ENCODE peak calls at places on chromosomes 1 and 21, in eight cellular contexts. One of them, this sample, is unnamed.

GRCh38 chr1:55140546-55140983 is 74.6 kb downstream of the USP24 start:
- DNase-seq in HEK293T: peak; percentile 86
- DNase-seq in anterior cingulate cortex: no peak
- DNase-seq in activated T-cell treated with anti-CD3 and anti-CD28 coated beads for 24 hours: peak; percentile 69
- DNase-seq in EL: peak; percentile 91
- DNase-seq in type B pancreatic cell: no peak
- DNase-seq in astrocyte: peak; percentile 86
- DNase-seq in stimulated activated CD4-positive, alpha-beta T cell treated with anti-CD3 and anti-CD28 coated beads, Interleukin-15, amount 100 ng/mL, for 1 hour: peak; percentile 4
- DNase-seq in this sample: peak; percentile 58

GRCh38 chr1:8083739-8084484 is 57.8 kb upstream of the ERRFI1 start:
- DNase-seq in HEK293T: no peak
- DNase-seq in anterior cingulate cortex: no peak
- DNase-seq in activated T-cell treated with anti-CD3 and anti-CD28 coated beads for 24 hours: no peak
- DNase-seq in EL: peak; percentile 56
- DNase-seq in type B pancreatic cell: no peak
- DNase-seq in astrocyte: peak; percentile 64
- DNase-seq in stimulated activated CD4-positive, alpha-beta T cell treated with anti-CD3 and anti-CD28 coated beads, Interleukin-15, amount 100 ng/mL, for 1 hour: no peak
- DNase-seq in this sample: no peak

GRCh38 chr1:12161662-12162458 is 4.9 kb upstream of the TNFRSF1B start:
- DNase-seq in HEK293T: peak; percentile 49
- DNase-seq in anterior cingulate cortex: no peak
- DNase-seq in activated T-cell treated with anti-CD3 and anti-CD28 coated beads for 24 hours: peak; percentile 68
- DNase-seq in EL: peak; percentile 96
- DNase-seq in type B pancreatic cell: no peak
- DNase-seq in astrocyte: peak; percentile 84
- DNase-seq in stimulated activated CD4-positive, alpha-beta T cell treated with anti-CD3 and anti-CD28 coated beads, Interleukin-15, amount 100 ng/mL, for 1 hour: peak; percentile 46
- DNase-seq in this sample: peak; percentile 42

GRCh38 chr1:159005676-159006075 is 4.0 kb upstream of the IFI16 start:
- DNase-seq in HEK293T: no peak
- DNase-seq in anterior cingulate cortex: no peak
- DNase-seq in activated T-cell treated with anti-CD3 and anti-CD28 coated beads for 24 hours: no peak
- DNase-seq in EL: no peak
- DNase-seq in type B pancreatic cell: no peak
- DNase-seq in astrocyte: peak; percentile 37
- DNase-seq in stimulated activated CD4-positive, alpha-beta T cell treated with anti-CD3 and anti-CD28 coated beads, Interleukin-15, amount 100 ng/mL, for 1 hour: no peak
- DNase-seq in this sample: no peak

GRCh38 chr21:42836767-42837301 is 42.5 kb downstream of the WDR4 start:
- DNase-seq in HEK293T: no peak
- DNase-seq in anterior cingulate cortex: no peak
- DNase-seq in activated T-cell treated with anti-CD3 and anti-CD28 coated beads for 24 hours: no peak
- DNase-seq in EL: no peak
- DNase-seq in type B pancreatic cell: peak; percentile 65
- DNase-seq in astrocyte: no peak
- DNase-seq in stimulated activated CD4-positive, alpha-beta T cell treated with anti-CD3 and anti-CD28 coated beads, Interleukin-15, amount 100 ng/mL, for 1 hour: no peak
- DNase-seq in this sample: no peak

GRCh38 chr1:209485167-209485566 is 98.3 kb upstream of the CAMK1G start:
- DNase-seq in HEK293T: no peak
- DNase-seq in anterior cingulate cortex: no peak
- DNase-seq in activated T-cell treated with anti-CD3 and anti-CD28 coated beads for 24 hours: no peak
- DNase-seq in EL: peak; percentile 75
- DNase-seq in type B pancreatic cell: no peak
- DNase-seq in astrocyte: peak; percentile 45
- DNase-seq in stimulated activated CD4-positive, alpha-beta T cell treated with anti-CD3 and anti-CD28 coated beads, Interleukin-15, amount 100 ng/mL, for 1 hour: no peak
- DNase-seq in this sample: no peak

GRCh38 chr1:9389969-9390368 is 97.3 kb downstream of the SPSB1 start:
- DNase-seq in HEK293T: no peak
- DNase-seq in anterior cingulate cortex: no peak
- DNase-seq in activated T-cell treated with anti-CD3 and anti-CD28 coated beads for 24 hours: no peak
- DNase-seq in EL: no peak
- DNase-seq in type B pancreatic cell: no peak
- DNase-seq in astrocyte: no peak
- DNase-seq in stimulated activated CD4-positive, alpha-beta T cell treated with anti-CD3 and anti-CD28 coated beads, Interleukin-15, amount 100 ng/mL, for 1 hour: no peak
- DNase-seq in this sample: no peak

GRCh38 chr1:223421025-223421424 is 27.8 kb downstream of the CCDC185 start:
- DNase-seq in HEK293T: no peak
- DNase-seq in anterior cingulate cortex: no peak
- DNase-seq in activated T-cell treated with anti-CD3 and anti-CD28 coated beads for 24 hours: no peak
- DNase-seq in EL: no peak
- DNase-seq in type B pancreatic cell: no peak
- DNase-seq in astrocyte: no peak
- DNase-seq in stimulated activated CD4-positive, alpha-beta T cell treated with anti-CD3 and anti-CD28 coated beads, Interleukin-15, amount 100 ng/mL, for 1 hour: no peak
- DNase-seq in this sample: no peak

GRCh38 chr1:159712080-159712479 is 2.3 kb downstream of the CRP start:
- DNase-seq in HEK293T: no peak
- DNase-seq in anterior cingulate cortex: no peak
- DNase-seq in activated T-cell treated with anti-CD3 and anti-CD28 coated beads for 24 hours: no peak
- DNase-seq in EL: no peak
- DNase-seq in type B pancreatic cell: no peak
- DNase-seq in astrocyte: no peak
- DNase-seq in stimulated activated CD4-positive, alpha-beta T cell treated with anti-CD3 and anti-CD28 coated beads, Interleukin-15, amount 100 ng/mL, for 1 hour: no peak
- DNase-seq in this sample: no peak

GRCh38 chr1:28450561-28450960 is 55.3 kb upstream of the RCC1 start:
- DNase-seq in HEK293T: no peak
- DNase-seq in anterior cingulate cortex: no peak
- DNase-seq in activated T-cell treated with anti-CD3 and anti-CD28 coated beads for 24 hours: no peak
- DNase-seq in EL: no peak
- DNase-seq in type B pancreatic cell: no peak
- DNase-seq in astrocyte: no peak
- DNase-seq in stimulated activated CD4-positive, alpha-beta T cell treated with anti-CD3 and anti-CD28 coated beads, Interleukin-15, amount 100 ng/mL, for 1 hour: no peak
- DNase-seq in this sample: no peak

GRCh38 chr1:145716641-145717061 is 2.6 kb upstream of the CD160 start:
- DNase-seq in HEK293T: no peak
- DNase-seq in anterior cingulate cortex: no peak
- DNase-seq in activated T-cell treated with anti-CD3 and anti-CD28 coated beads for 24 hours: no peak
- DNase-seq in EL: peak; percentile 63
- DNase-seq in type B pancreatic cell: no peak
- DNase-seq in astrocyte: no peak
- DNase-seq in stimulated activated CD4-positive, alpha-beta T cell treated with anti-CD3 and anti-CD28 coated beads, Interleukin-15, amount 100 ng/mL, for 1 hour: no peak
- DNase-seq in this sample: no peak

GRCh38 chr1:8039065-8039464 is 13.0 kb upstream of the ERRFI1 start:
- DNase-seq in HEK293T: no peak
- DNase-seq in anterior cingulate cortex: no peak
- DNase-seq in activated T-cell treated with anti-CD3 and anti-CD28 coated beads for 24 hours: no peak
- DNase-seq in EL: no peak
- DNase-seq in type B pancreatic cell: no peak
- DNase-seq in astrocyte: no peak
- DNase-seq in stimulated activated CD4-positive, alpha-beta T cell treated with anti-CD3 and anti-CD28 coated beads, Interleukin-15, amount 100 ng/mL, for 1 hour: no peak
- DNase-seq in this sample: no peak

GRCh38 chr1:218676991-218677390 is 331.9 kb downstream of the TGFB2 start:
- DNase-seq in HEK293T: no peak
- DNase-seq in anterior cingulate cortex: no peak
- DNase-seq in activated T-cell treated with anti-CD3 and anti-CD28 coated beads for 24 hours: no peak
- DNase-seq in EL: no peak
- DNase-seq in type B pancreatic cell: no peak
- DNase-seq in astrocyte: no peak
- DNase-seq in stimulated activated CD4-positive, alpha-beta T cell treated with anti-CD3 and anti-CD28 coated beads, Interleukin-15, amount 100 ng/mL, for 1 hour: no peak
- DNase-seq in this sample: no peak

GRCh38 chr1:10935241-10935640 is 77.2 kb upstream of the TARDBP start:
- DNase-seq in HEK293T: no peak
- DNase-seq in anterior cingulate cortex: no peak
- DNase-seq in activated T-cell treated with anti-CD3 and anti-CD28 coated beads for 24 hours: no peak
- DNase-seq in EL: no peak
- DNase-seq in type B pancreatic cell: no peak
- DNase-seq in astrocyte: no peak
- DNase-seq in stimulated activated CD4-positive, alpha-beta T cell treated with anti-CD3 and anti-CD28 coated beads, Interleukin-15, amount 100 ng/mL, for 1 hour: no peak
- DNase-seq in this sample: no peak

GRCh38 chr1:85707267-85707989 is 805 bp downstream of the ZNHIT6 start:
- DNase-seq in HEK293T: no peak
- DNase-seq in anterior cingulate cortex: no peak
- DNase-seq in activated T-cell treated with anti-CD3 and anti-CD28 coated beads for 24 hours: no peak
- DNase-seq in EL: peak; percentile 2
- DNase-seq in type B pancreatic cell: no peak
- DNase-seq in astrocyte: no peak
- DNase-seq in stimulated activated CD4-positive, alpha-beta T cell treated with anti-CD3 and anti-CD28 coated beads, Interleukin-15, amount 100 ng/mL, for 1 hour: no peak
- DNase-seq in this sample: no peak

GRCh38 chr1:203227684-203228083 is 1.8 kb downstream of the CHIT1 start:
- DNase-seq in HEK293T: no peak
- DNase-seq in anterior cingulate cortex: no peak
- DNase-seq in activated T-cell treated with anti-CD3 and anti-CD28 coated beads for 24 hours: no peak
- DNase-seq in EL: no peak
- DNase-seq in type B pancreatic cell: no peak
- DNase-seq in astrocyte: no peak
- DNase-seq in stimulated activated CD4-positive, alpha-beta T cell treated with anti-CD3 and anti-CD28 coated beads, Interleukin-15, amount 100 ng/mL, for 1 hour: no peak
- DNase-seq in this sample: no peak

GRCh38 chr1:36198641-36199040 is 25.6 kb upstream of the THRAP3 start:
- DNase-seq in HEK293T: no peak
- DNase-seq in anterior cingulate cortex: no peak
- DNase-seq in activated T-cell treated with anti-CD3 and anti-CD28 coated beads for 24 hours: no peak
- DNase-seq in EL: no peak
- DNase-seq in type B pancreatic cell: no peak
- DNase-seq in astrocyte: no peak
- DNase-seq in stimulated activated CD4-positive, alpha-beta T cell treated with anti-CD3 and anti-CD28 coated beads, Interleukin-15, amount 100 ng/mL, for 1 hour: no peak
- DNase-seq in this sample: no peak

GRCh38 chr1:160768295-160768657 is 27.7 kb upstream of the LY9 start:
- DNase-seq in HEK293T: peak; percentile 56
- DNase-seq in anterior cingulate cortex: no peak
- DNase-seq in activated T-cell treated with anti-CD3 and anti-CD28 coated beads for 24 hours: peak; percentile 77
- DNase-seq in EL: peak; percentile 50
- DNase-seq in type B pancreatic cell: no peak
- DNase-seq in astrocyte: no peak
- DNase-seq in stimulated activated CD4-positive, alpha-beta T cell treated with anti-CD3 and anti-CD28 coated beads, Interleukin-15, amount 100 ng/mL, for 1 hour: peak; percentile 70
- DNase-seq in this sample: peak; percentile 76

GRCh38 chr1:111221633-111222286 is 5.8 kb upstream of the CHI3L2 start:
- DNase-seq in HEK293T: no peak
- DNase-seq in anterior cingulate cortex: no peak
- DNase-seq in activated T-cell treated with anti-CD3 and anti-CD28 coated beads for 24 hours: no peak
- DNase-seq in EL: peak; percentile 15
- DNase-seq in type B pancreatic cell: no peak
- DNase-seq in astrocyte: peak; percentile 25
- DNase-seq in stimulated activated CD4-positive, alpha-beta T cell treated with anti-CD3 and anti-CD28 coated beads, Interleukin-15, amount 100 ng/mL, for 1 hour: no peak
- DNase-seq in this sample: no peak

GRCh38 chr1:33258788-33259274 is 2.5 kb downstream of the ZNF362 start:
- DNase-seq in HEK293T: no peak
- DNase-seq in anterior cingulate cortex: no peak
- DNase-seq in activated T-cell treated with anti-CD3 and anti-CD28 coated beads for 24 hours: no peak
- DNase-seq in EL: no peak
- DNase-seq in type B pancreatic cell: no peak
- DNase-seq in astrocyte: no peak
- DNase-seq in stimulated activated CD4-positive, alpha-beta T cell treated with anti-CD3 and anti-CD28 coated beads, Interleukin-15, amount 100 ng/mL, for 1 hour: no peak
- DNase-seq in this sample: no peak

GRCh38 chr1:119974013-119974412 is 77.7 kb upstream of the ADAM30 start:
- DNase-seq in HEK293T: no peak
- DNase-seq in anterior cingulate cortex: no peak
- DNase-seq in activated T-cell treated with anti-CD3 and anti-CD28 coated beads for 24 hours: no peak
- DNase-seq in EL: no peak
- DNase-seq in type B pancreatic cell: no peak
- DNase-seq in astrocyte: no peak
- DNase-seq in stimulated activated CD4-positive, alpha-beta T cell treated with anti-CD3 and anti-CD28 coated beads, Interleukin-15, amount 100 ng/mL, for 1 hour: no peak
- DNase-seq in this sample: no peak

GRCh38 chr1:161803181-161803580 is 37.1 kb downstream of the ATF6 start:
- DNase-seq in HEK293T: no peak
- DNase-seq in anterior cingulate cortex: no peak
- DNase-seq in activated T-cell treated with anti-CD3 and anti-CD28 coated beads for 24 hours: no peak
- DNase-seq in EL: no peak
- DNase-seq in type B pancreatic cell: no peak
- DNase-seq in astrocyte: no peak
- DNase-seq in stimulated activated CD4-positive, alpha-beta T cell treated with anti-CD3 and anti-CD28 coated beads, Interleukin-15, amount 100 ng/mL, for 1 hour: no peak
- DNase-seq in this sample: no peak

GRCh38 chr1:22418852-22419480 is 32.7 kb upstream of the ZBTB40 start:
- DNase-seq in HEK293T: no peak
- DNase-seq in anterior cingulate cortex: no peak
- DNase-seq in activated T-cell treated with anti-CD3 and anti-CD28 coated beads for 24 hours: no peak
- DNase-seq in EL: peak; percentile 70
- DNase-seq in type B pancreatic cell: no peak
- DNase-seq in astrocyte: peak; percentile 63
- DNase-seq in stimulated activated CD4-positive, alpha-beta T cell treated with anti-CD3 and anti-CD28 coated beads, Interleukin-15, amount 100 ng/mL, for 1 hour: no peak
- DNase-seq in this sample: no peak

GRCh38 chr1:208942394-208942793 is 641.1 kb upstream of the CAMK1G start:
- DNase-seq in HEK293T: no peak
- DNase-seq in anterior cingulate cortex: no peak
- DNase-seq in activated T-cell treated with anti-CD3 and anti-CD28 coated beads for 24 hours: no peak
- DNase-seq in EL: peak; percentile 46
- DNase-seq in type B pancreatic cell: no peak
- DNase-seq in astrocyte: no peak
- DNase-seq in stimulated activated CD4-positive, alpha-beta T cell treated with anti-CD3 and anti-CD28 coated beads, Interleukin-15, amount 100 ng/mL, for 1 hour: no peak
- DNase-seq in this sample: no peak

GRCh38 chr1:194658090-194658439 is 1471.7 kb upstream of the B3GALT2 start:
- DNase-seq in HEK293T: no peak
- DNase-seq in anterior cingulate cortex: no peak
- DNase-seq in activated T-cell treated with anti-CD3 and anti-CD28 coated beads for 24 hours: no peak
- DNase-seq in EL: peak; percentile 75
- DNase-seq in type B pancreatic cell: no peak
- DNase-seq in astrocyte: peak; percentile 84
- DNase-seq in stimulated activated CD4-positive, alpha-beta T cell treated with anti-CD3 and anti-CD28 coated beads, Interleukin-15, amount 100 ng/mL, for 1 hour: no peak
- DNase-seq in this sample: no peak

GRCh38 chr1:212945761-212946160 is 4.6 kb upstream of the VASH2 start:
- DNase-seq in HEK293T: no peak
- DNase-seq in anterior cingulate cortex: no peak
- DNase-seq in activated T-cell treated with anti-CD3 and anti-CD28 coated beads for 24 hours: no peak
- DNase-seq in EL: no peak
- DNase-seq in type B pancreatic cell: no peak
- DNase-seq in astrocyte: no peak
- DNase-seq in stimulated activated CD4-positive, alpha-beta T cell treated with anti-CD3 and anti-CD28 coated beads, Interleukin-15, amount 100 ng/mL, for 1 hour: no peak
- DNase-seq in this sample: no peak

GRCh38 chr1:109274533-109275476 is 8.1 kb downstream of the PSRC1 start:
- DNase-seq in HEK293T: no peak
- DNase-seq in anterior cingulate cortex: no peak
- DNase-seq in activated T-cell treated with anti-CD3 and anti-CD28 coated beads for 24 hours: no peak
- DNase-seq in EL: peak; percentile 79
- DNase-seq in type B pancreatic cell: peak; percentile 71
- DNase-seq in astrocyte: peak; percentile 71
- DNase-seq in stimulated activated CD4-positive, alpha-beta T cell treated with anti-CD3 and anti-CD28 coated beads, Interleukin-15, amount 100 ng/mL, for 1 hour: no peak
- DNase-seq in this sample: no peak

GRCh38 chr21:31741116-31741515 is 9.2 kb upstream of the SCAF4 start:
- DNase-seq in HEK293T: no peak
- DNase-seq in anterior cingulate cortex: no peak
- DNase-seq in activated T-cell treated with anti-CD3 and anti-CD28 coated beads for 24 hours: no peak
- DNase-seq in EL: no peak
- DNase-seq in type B pancreatic cell: no peak
- DNase-seq in astrocyte: no peak
- DNase-seq in stimulated activated CD4-positive, alpha-beta T cell treated with anti-CD3 and anti-CD28 coated beads, Interleukin-15, amount 100 ng/mL, for 1 hour: no peak
- DNase-seq in this sample: no peak

GRCh38 chr1:185353124-185353523 is 36.1 kb upstream of the IVNS1ABP start:
- DNase-seq in HEK293T: no peak
- DNase-seq in anterior cingulate cortex: no peak
- DNase-seq in activated T-cell treated with anti-CD3 and anti-CD28 coated beads for 24 hours: no peak
- DNase-seq in EL: no peak
- DNase-seq in type B pancreatic cell: no peak
- DNase-seq in astrocyte: no peak
- DNase-seq in stimulated activated CD4-positive, alpha-beta T cell treated with anti-CD3 and anti-CD28 coated beads, Interleukin-15, amount 100 ng/mL, for 1 hour: no peak
- DNase-seq in this sample: no peak

GRCh38 chr1:186775031-186775430 is 53.7 kb upstream of the PLA2G4A start:
- DNase-seq in HEK293T: no peak
- DNase-seq in anterior cingulate cortex: no peak
- DNase-seq in activated T-cell treated with anti-CD3 and anti-CD28 coated beads for 24 hours: no peak
- DNase-seq in EL: no peak
- DNase-seq in type B pancreatic cell: no peak
- DNase-seq in astrocyte: no peak
- DNase-seq in stimulated activated CD4-positive, alpha-beta T cell treated with anti-CD3 and anti-CD28 coated beads, Interleukin-15, amount 100 ng/mL, for 1 hour: no peak
- DNase-seq in this sample: no peak

GRCh38 chr1:47986741-47987140 is 10.4 kb downstream of the TRABD2B start:
- DNase-seq in HEK293T: no peak
- DNase-seq in anterior cingulate cortex: no peak
- DNase-seq in activated T-cell treated with anti-CD3 and anti-CD28 coated beads for 24 hours: no peak
- DNase-seq in EL: no peak
- DNase-seq in type B pancreatic cell: no peak
- DNase-seq in astrocyte: peak; percentile 2
- DNase-seq in stimulated activated CD4-positive, alpha-beta T cell treated with anti-CD3 and anti-CD28 coated beads, Interleukin-15, amount 100 ng/mL, for 1 hour: no peak
- DNase-seq in this sample: no peak

GRCh38 chr1:12761781-12762180 is 11.8 kb upstream of the PRAMEF12 start:
- DNase-seq in HEK293T: no peak
- DNase-seq in anterior cingulate cortex: no peak
- DNase-seq in activated T-cell treated with anti-CD3 and anti-CD28 coated beads for 24 hours: no peak
- DNase-seq in EL: no peak
- DNase-seq in type B pancreatic cell: no peak
- DNase-seq in astrocyte: no peak
- DNase-seq in stimulated activated CD4-positive, alpha-beta T cell treated with anti-CD3 and anti-CD28 coated beads, Interleukin-15, amount 100 ng/mL, for 1 hour: no peak
- DNase-seq in this sample: no peak

GRCh38 chr1:234765181-234765580 is 155.2 kb upstream of the IRF2BP2 start:
- DNase-seq in HEK293T: no peak
- DNase-seq in anterior cingulate cortex: no peak
- DNase-seq in activated T-cell treated with anti-CD3 and anti-CD28 coated beads for 24 hours: no peak
- DNase-seq in EL: no peak
- DNase-seq in type B pancreatic cell: no peak
- DNase-seq in astrocyte: no peak
- DNase-seq in stimulated activated CD4-positive, alpha-beta T cell treated with anti-CD3 and anti-CD28 coated beads, Interleukin-15, amount 100 ng/mL, for 1 hour: no peak
- DNase-seq in this sample: no peak

GRCh38 chr1:21550097-21550496 is 40.9 kb downstream of the ALPL start:
- DNase-seq in HEK293T: no peak
- DNase-seq in anterior cingulate cortex: no peak
- DNase-seq in activated T-cell treated with anti-CD3 and anti-CD28 coated beads for 24 hours: no peak
- DNase-seq in EL: peak; percentile 54
- DNase-seq in type B pancreatic cell: no peak
- DNase-seq in astrocyte: peak; percentile 57
- DNase-seq in stimulated activated CD4-positive, alpha-beta T cell treated with anti-CD3 and anti-CD28 coated beads, Interleukin-15, amount 100 ng/mL, for 1 hour: no peak
- DNase-seq in this sample: no peak